ENCODE peak calls at places on chromosomes 12 and 14, in ten cellular contexts. X is PC-9, L is cardiac muscle cell, D is right lobe of liver, U is adrenal gland, F is astrocyte, I is HCT116, J is uterus, N is lung, S is breast epithelium. G is an unnamed sample.

GRCh38 chr14:60184597-60185555 is 19.7 kb upstream of the DHRS7 start:
- DNase-seq in X (no peak), L (peak; percentile 14), D (no peak), U (no peak), F (no peak), I (no peak), J (no peak), N (no peak), S (no peak), G (no peak)

GRCh38 chr12:51863921-51864700 is 15.6 kb upstream of the FIGNL2 start:
- DNase-seq in X (no peak), L (peak; percentile 53), D (peak; percentile 79), U (no peak), F (peak; percentile 27), I (no peak), J (no peak), N (no peak), S (no peak), G (no peak)

GRCh38 chr14:66405158-66405557 is 81.0 kb upstream of the CCDC196 start:
- DNase-seq in X (peak; percentile 20), L (peak; percentile 67), D (no peak), U (peak; percentile 15), F (peak; percentile 33), I (no peak), J (no peak), N (no peak), S (no peak), G (peak; percentile 8)

GRCh38 chr12:125120566-125120965 is 55.3 kb downstream of the AACS start:
- DNase-seq in X (no peak), L (no peak), D (no peak), U (no peak), F (no peak), I (no peak), J (no peak), N (no peak), S (no peak), G (no peak)

GRCh38 chr14:77097006-77097688 is 911 bp upstream of the CIPC start:
- DNase-seq in X (no peak), L (no peak), D (no peak), U (no peak), F (peak; percentile 8), I (no peak), J (no peak), N (no peak), S (no peak), G (no peak)

GRCh38 chr12:121774968-121775474 is 18.5 kb downstream of the RHOF start:
- DNase-seq in X (no peak), L (no peak), D (no peak), U (no peak), F (no peak), I (no peak), J (no peak), N (peak; percentile 56), S (no peak), G (no peak)

GRCh38 chr12:31959701-31960391 is 631 bp downstream of the RESF1 start:
- DNase-seq in X (peak; percentile 45), L (peak; percentile 66), D (peak; percentile 85), U (peak; percentile 57), F (peak; percentile 55), I (no peak), J (peak; percentile 63), N (peak; percentile 68), S (peak; percentile 65), G (peak; percentile 59)

GRCh38 chr14:98120831-98121464 is 1151.0 kb downstream of the BCL11B start:
- DNase-seq in X (no peak), L (no peak), D (no peak), U (no peak), F (no peak), I (no peak), J (no peak), N (no peak), S (no peak), G (no peak)

GRCh38 chr14:95818581-95818980 is 58.1 kb upstream of the TUNAR start:
- DNase-seq in X (no peak), L (no peak), D (no peak), U (no peak), F (no peak), I (no peak), J (no peak), N (no peak), S (no peak), G (no peak)

GRCh38 chr12:14454098-14454907 is 88.8 kb downstream of the ATF7IP start:
- DNase-seq in X (no peak), L (peak; percentile 62), D (no peak), U (no peak), F (peak; percentile 10), I (peak; percentile 59), J (no peak), N (no peak), S (no peak), G (peak; percentile 18)

GRCh38 chr14:100587248-100587762 is at the start of gene BEGAIN:
- DNase-seq in X (no peak), L (no peak), D (peak; percentile 42), U (no peak), F (no peak), I (no peak), J (no peak), N (no peak), S (no peak), G (no peak)

GRCh38 chr14:48582938-48583337 is 907.5 kb upstream of the MDGA2 start:
- DNase-seq in X (no peak), L (no peak), D (no peak), U (no peak), F (no peak), I (no peak), J (no peak), N (no peak), S (no peak), G (no peak)

GRCh38 chr12:109385339-109386078 is 37.8 kb downstream of the MYO1H start:
- DNase-seq in X (peak; percentile 52), L (peak; percentile 68), D (no peak), U (no peak), F (peak; percentile 31), I (peak; percentile 51), J (peak; percentile 29), N (no peak), S (no peak), G (no peak)

GRCh38 chr12:12929696-12930095 is 22.3 kb downstream of the GPRC5D start:
- DNase-seq in X (no peak), L (no peak), D (no peak), U (no peak), F (no peak), I (no peak), J (no peak), N (no peak), S (no peak), G (no peak)

GRCh38 chr14:23518716-23519115 is 32.8 kb downstream of the ZFHX2 start:
- DNase-seq in X (no peak), L (no peak), D (no peak), U (no peak), F (no peak), I (no peak), J (no peak), N (no peak), S (no peak), G (no peak)

GRCh38 chr12:31570880-31571279 is 20.1 kb downstream of the DENND5B start:
- DNase-seq in X (no peak), L (peak; percentile 40), D (no peak), U (no peak), F (no peak), I (no peak), J (no peak), N (no peak), S (no peak), G (no peak)

DNA sequence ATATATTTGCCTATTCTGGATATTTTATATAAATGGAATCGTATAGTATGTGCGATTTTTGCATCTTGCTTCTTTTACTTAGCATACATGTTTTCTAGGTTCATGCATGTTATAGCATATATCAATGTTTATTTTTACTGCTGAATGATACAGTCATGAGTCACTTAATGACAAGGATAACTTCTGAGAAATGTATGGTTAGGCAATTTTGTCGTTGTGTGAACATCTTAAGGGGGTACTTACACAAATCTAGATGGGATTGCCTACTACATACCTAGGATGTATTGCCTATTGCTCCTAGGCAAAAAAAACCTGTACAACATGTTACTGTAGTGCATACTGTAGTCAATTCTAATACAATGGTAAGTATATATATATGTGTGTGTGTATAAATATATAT is 8.8 kb downstream of the USP15 start:
- DNase-seq in X (peak; percentile 43), L (peak; percentile 56), D (no peak), U (no peak), F (peak; percentile 65), I (no peak), J (no peak), N (no peak), S (no peak), G (no peak)
- H3K4me1 ChIP-seq in X (peaks cover 4% of the 10 kb centered on the region), L (peaks cover 42% of the 10 kb centered on the region), D (no peaks in the 10 kb centered on the region), U (peaks cover 33% of the 10 kb centered on the region), F (peaks cover 8% of the 10 kb centered on the region), I (peaks cover 10% of the 10 kb centered on the region), J (peaks cover 39% of the 10 kb centered on the region), N (peaks cover 3% of the 10 kb centered on the region), S (no peaks in the 10 kb centered on the region), G (peaks cover 67% of the 10 kb centered on the region)

GRCh38 chr12:120142231-120142877 is 25.8 kb upstream of the RAB35 start:
- DNase-seq in X (no peak), L (no peak), D (peak; percentile 32), U (no peak), F (no peak), I (no peak), J (no peak), N (no peak), S (no peak), G (no peak)
- H3K36me3 ChIP-seq in X (no peaks in the 10 kb centered on the region), L (peaks cover 81% of the 10 kb centered on the region), D (peaks cover 99% of the 10 kb centered on the region), U (peaks cover 100% of the 10 kb centered on the region), F (peaks cover 67% of the 10 kb centered on the region), I (peaks cover 71% of the 10 kb centered on the region), J (no peaks in the 10 kb centered on the region), N (peaks cover 69% of the 10 kb centered on the region), S (peaks cover 36% of the 10 kb centered on the region), G (peaks cover 72% of the 10 kb centered on the region)

GRCh38 chr14:61472025-61472672 is 150.8 kb downstream of the PRKCH start:
- DNase-seq in X (peak; percentile 100), L (peak; percentile 98), D (no peak), U (no peak), F (peak; percentile 99), I (no peak), J (no peak), N (peak; percentile 28), S (no peak), G (peak; percentile 5)
- H3K4me1 ChIP-seq in X (peaks cover 65% of the 10 kb centered on the region), L (peaks cover 67% of the 10 kb centered on the region), D (peaks cover 3% of the 10 kb centered on the region), U (peaks cover 14% of the 10 kb centered on the region), F (peaks cover 49% of the 10 kb centered on the region), I (peaks cover 21% of the 10 kb centered on the region), J (no peaks in the 10 kb centered on the region), N (peaks cover 19% of the 10 kb centered on the region), S (peaks cover 10% of the 10 kb centered on the region), G (peaks cover 15% of the 10 kb centered on the region)

DNA sequence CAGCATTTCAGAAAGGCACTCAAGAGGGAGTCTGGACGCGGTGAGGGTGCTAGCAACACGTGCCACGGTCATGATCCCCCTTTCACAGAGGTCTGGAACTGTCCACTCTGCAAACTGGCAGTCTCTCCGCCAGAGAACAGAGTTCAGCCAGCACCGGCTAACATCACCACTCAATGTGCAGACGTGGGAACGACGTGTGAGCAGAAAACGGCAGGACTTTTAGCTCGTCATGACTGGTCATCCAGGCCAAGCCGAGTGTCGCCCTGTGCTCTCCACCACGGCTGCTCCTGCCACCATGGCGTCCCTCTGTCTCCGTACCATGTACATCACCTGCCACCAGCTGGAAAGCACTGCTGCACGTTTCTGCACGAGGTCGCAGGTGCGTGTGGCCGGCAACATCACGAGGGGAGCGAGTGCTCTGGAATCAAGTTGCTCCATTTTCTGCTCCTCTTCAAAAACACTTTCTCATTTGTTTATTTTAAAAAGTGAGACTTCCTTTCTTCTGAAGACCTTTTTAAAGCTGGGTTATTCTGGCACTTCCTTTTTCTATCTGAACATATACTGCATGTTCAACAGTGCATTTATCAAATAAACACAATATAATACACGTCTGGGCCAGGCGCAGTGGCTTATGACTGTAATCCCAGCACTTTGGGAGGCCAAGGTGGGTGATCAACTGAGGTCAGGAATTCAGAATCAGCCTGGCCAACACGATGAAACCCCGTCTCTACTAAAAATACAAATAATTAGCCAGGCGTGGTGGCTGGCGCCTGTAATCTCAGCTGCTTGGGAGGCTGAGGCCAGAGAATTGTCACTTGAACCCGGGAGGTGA is 28.0 kb downstream of the SLC15A4 start:
- DNase-seq in X (no peak), L (no peak), D (no peak), U (no peak), F (no peak), I (no peak), J (no peak), N (no peak), S (no peak), G (no peak)
- H3K36me3 ChIP-seq in X (no peaks in the 10 kb centered on the region), L (peaks cover 47% of the 10 kb centered on the region), D (peaks cover 71% of the 10 kb centered on the region), U (peaks cover 76% of the 10 kb centered on the region), F (peaks cover 37% of the 10 kb centered on the region), I (peaks cover 24% of the 10 kb centered on the region), J (no peaks in the 10 kb centered on the region), N (peaks cover 54% of the 10 kb centered on the region), S (peaks cover 8% of the 10 kb centered on the region), G (no peaks in the 10 kb centered on the region)